ENCODE peak calls at places on chromosomes 13 and 19, in seven cellular contexts. N, P, L, Y, T, W and H are unnamed samples.

GRCh38 chr19:38993271-38993670 is 17.7 kb upstream of the FBXO17 start:
- DNase-seq in N (peak), Y (peak), T (no peak), W (no peak), P (peak), L (no peak), H (no peak)

GRCh38 chr13:95502216-95502615 is 50.3 kb upstream of the CLDN10 start:
- DNase-seq in Y (no peak), W (no peak), P (no peak), N (no peak), L (no peak), T (no peak), H (no peak)

GRCh38 chr13:112898786-112899617 is 70.0 kb upstream of the MCF2L start:
- DNase-seq in P (no peak), Y (no peak), W (no peak), L (no peak), N (no peak), T (no peak), H (no peak)

GRCh38 chr13:94620286-94620896 is 18.7 kb downstream of the GPR180 start:
- DNase-seq in T (peak), N (peak), Y (peak), W (peak), P (no peak), L (no peak), H (peak)

GRCh38 chr13:97003071-97003470 is 8.8 kb upstream of the OXGR1 start:
- DNase-seq in L (no peak), T (no peak), N (peak), W (no peak), P (no peak), Y (no peak), H (no peak)

GRCh38 chr13:110338441-110339101 is 31.5 kb downstream of the COL4A2 start:
- DNase-seq in L (no peak), W (no peak), N (peak), P (no peak), Y (no peak), T (no peak), H (no peak)

GRCh38 chr13:40667622-40667978 is 1.2 kb upstream of the FOXO1 start:
- DNase-seq in Y (no peak), N (no peak), P (peak), W (no peak), L (no peak), T (peak), H (no peak)

GRCh38 chr19:54077334-54077733 is 3.8 kb downstream of the TARM1 start:
- DNase-seq in Y (no peak), P (no peak), L (no peak), N (no peak), W (no peak), T (no peak), H (no peak)

GRCh38 chr19:31718898-31719297 is 369.7 kb upstream of the TSHZ3 start:
- DNase-seq in N (no peak), T (no peak), Y (no peak), W (no peak), L (no peak), P (no peak), H (no peak)

GRCh38 chr19:5218963-5219530 is 121.6 kb downstream of the PTPRS start:
- DNase-seq in N (no peak), T (no peak), P (no peak), L (no peak), Y (no peak), W (no peak), H (no peak)

GRCh38 chr19:17424743-17425365 is 5.0 kb downstream of the MVB12A start:
- DNase-seq in N (peak), Y (peak), T (peak), P (no peak), W (peak), L (no peak), H (peak)

GRCh38 chr13:27425918-27426630 is 1.7 kb downstream of the GTF3A start:
- DNase-seq in Y (peak), P (peak), W (peak), T (peak), N (peak), L (peak), H (peak)

GRCh38 chr13:74450976-74451375 is 316.8 kb upstream of the KLF12 start:
- DNase-seq in N (no peak), L (no peak), W (no peak), T (no peak), P (no peak), Y (no peak), H (no peak)

GRCh38 chr19:50720181-50720920 is 749 bp upstream of the SHANK1 start:
- DNase-seq in P (no peak), L (no peak), N (no peak), W (no peak), T (no peak), Y (no peak), H (no peak)

GRCh38 chr19:5003781-5004180 is 34.9 kb downstream of the KDM4B start:
- DNase-seq in L (no peak), Y (no peak), W (no peak), N (no peak), P (no peak), T (no peak), H (no peak)

GRCh38 chr13:75079226-75079625 is 402.7 kb downstream of the TBC1D4 start:
- DNase-seq in N (peak), L (no peak), Y (peak), P (no peak), W (no peak), T (no peak), H (no peak)

GRCh38 chr13:113630296-113630695 is 27.7 kb downstream of the ATP4B start:
- DNase-seq in N (no peak), T (no peak), W (no peak), Y (no peak), L (no peak), P (no peak), H (no peak)

GRCh38 chr19:16159655-16160054 is 13.7 kb downstream of the CIB3 start:
- DNase-seq in T (no peak), N (no peak), P (no peak), L (no peak), Y (no peak), W (no peak), H (no peak)
- TF ChIP-seq CTCF in T (no peak), N (no peak), P (no peak), L (no peak), Y (no peak), W (no peak), H (no peak)

DNA sequence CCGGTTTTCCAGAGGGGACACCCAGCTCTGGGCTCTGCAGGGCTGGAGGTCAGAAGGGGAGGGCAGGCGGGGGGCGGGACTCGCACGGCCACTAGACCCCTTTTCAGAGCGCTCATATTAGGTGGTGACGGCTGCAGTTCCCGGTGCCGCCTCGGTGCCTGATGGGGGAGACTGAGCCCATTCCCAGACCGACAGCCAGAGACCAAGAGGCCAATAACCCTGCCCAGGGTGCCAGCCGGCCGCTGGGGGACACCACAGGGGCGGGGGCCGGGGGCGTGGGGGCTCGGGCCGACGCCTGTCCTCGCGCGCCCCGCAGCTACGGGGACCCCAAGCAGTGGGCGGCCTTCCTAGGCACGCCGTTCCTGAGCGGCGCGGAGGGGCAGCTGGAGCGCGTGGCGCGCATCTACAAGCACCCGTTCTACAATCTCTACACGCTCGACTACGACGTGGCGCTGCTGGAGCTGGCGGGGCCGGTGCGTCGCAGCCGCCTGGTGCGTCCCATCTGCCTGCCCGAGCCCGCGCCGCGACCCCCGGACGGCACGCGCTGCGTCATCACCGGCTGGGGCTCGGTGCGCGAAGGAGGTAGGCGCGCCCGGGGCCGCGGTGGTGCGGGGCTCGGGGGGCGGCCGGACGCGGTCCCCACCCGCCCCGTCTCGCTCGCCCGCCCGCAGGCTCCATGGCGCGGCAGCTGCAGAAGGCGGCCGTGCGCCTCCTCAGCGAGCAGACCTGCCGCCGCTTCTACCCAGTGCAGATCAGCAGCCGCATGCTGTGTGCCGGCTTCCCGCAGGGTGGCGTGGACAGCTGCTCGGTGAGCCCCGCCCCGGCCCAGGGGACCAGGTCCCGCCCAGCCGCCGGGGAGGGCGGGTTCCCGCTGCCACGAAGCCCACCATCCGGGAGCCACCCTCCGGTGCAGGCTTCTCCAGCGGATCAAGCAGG is 2.4 kb downstream of the TIMM13 start:
- DNase-seq in Y (no peak), T (peak), L (peak), P (no peak), W (no peak), N (peak), H (peak)
- TF ChIP-seq CTCF in Y (no peak), T (peak), L (peak), P (no peak), W (no peak), N (peak), H (peak)

DNA sequence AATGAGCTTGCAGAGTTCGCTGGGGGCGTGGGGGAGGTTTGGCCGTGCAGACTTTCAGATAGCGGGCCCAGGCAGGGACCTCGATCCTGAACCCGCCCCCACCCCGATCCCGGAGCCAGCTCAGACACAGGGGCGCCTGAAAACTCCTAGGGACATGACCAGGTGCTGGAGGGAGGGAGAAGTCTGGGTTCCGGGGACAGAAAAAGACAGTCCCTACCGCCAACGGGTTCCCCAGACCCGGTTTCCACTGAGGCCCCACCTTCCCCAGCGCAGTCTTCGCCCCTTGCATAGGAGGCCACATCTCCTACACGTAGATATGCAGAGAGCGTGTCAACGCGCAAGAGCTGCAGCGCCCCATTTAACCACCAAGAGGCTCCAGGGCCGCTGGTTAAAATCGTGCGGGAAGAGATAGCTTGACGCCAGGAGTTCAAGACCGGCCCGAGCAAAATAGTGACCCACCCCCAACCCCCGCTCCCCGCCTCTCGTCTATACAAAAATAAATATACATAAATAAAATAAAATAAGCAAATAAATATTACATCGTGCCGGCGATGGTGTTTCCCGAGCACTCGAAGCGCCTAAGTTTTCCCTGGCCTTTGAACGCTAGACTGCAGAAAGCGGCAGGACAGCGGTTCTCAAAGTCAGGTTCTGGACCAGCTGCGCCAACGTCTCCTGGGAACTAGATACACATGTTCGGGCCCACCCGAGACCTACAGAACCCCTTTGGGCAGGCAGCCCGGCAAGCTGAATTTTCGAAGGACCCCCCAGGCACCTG is 8.3 kb downstream of the CCDC8 start:
- DNase-seq in T (peak), N (peak), W (no peak), Y (no peak), P (no peak), L (no peak), H (no peak)
- TF ChIP-seq CTCF in T (peak), N (peak), W (no peak), Y (no peak), P (no peak), L (peak), H (no peak)

DNA sequence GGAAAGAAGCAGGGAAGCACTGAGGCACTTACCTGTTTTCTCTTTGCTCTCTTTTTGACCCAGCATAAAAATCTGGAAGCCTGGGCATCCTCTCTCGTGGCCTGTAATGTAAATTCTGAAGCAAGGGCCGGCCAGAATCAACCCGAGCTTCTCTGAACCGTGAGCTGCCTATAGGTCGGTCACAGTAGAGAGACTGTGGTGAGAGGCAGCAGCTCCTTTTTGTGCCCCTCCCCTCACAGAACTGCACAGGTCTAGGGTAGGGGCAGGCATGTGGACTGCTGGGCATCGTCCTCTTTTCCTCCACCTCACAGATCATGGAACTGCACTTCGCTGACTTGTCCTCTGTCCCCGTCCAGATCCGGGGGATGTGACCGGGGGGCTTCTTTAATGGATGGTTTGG is 12.5 kb downstream of the FAM124A start:
- DNase-seq in Y (no peak), N (no peak), W (no peak), T (peak), L (no peak), P (no peak), H (no peak)
- TF ChIP-seq CTCF in Y (no peak), N (no peak), W (no peak), T (no peak), L (no peak), P (no peak), H (no peak)

GRCh38 chr13:103510007-103510406 is 443.8 kb upstream of the SLC10A2 start:
- DNase-seq in W (no peak), N (no peak), P (no peak), L (no peak), T (no peak), Y (no peak), H (no peak)
- TF ChIP-seq CTCF in W (no peak), N (no peak), P (no peak), L (no peak), T (peak), Y (no peak), H (peak)

GRCh38 chr13:51432576-51432975 is 20.3 kb downstream of the INTS6 start:
- DNase-seq in T (no peak), Y (no peak), L (no peak), P (no peak), W (no peak), N (no peak), H (no peak)
- TF ChIP-seq CTCF in T (no peak), Y (no peak), L (peak), P (no peak), W (no peak), N (no peak), H (no peak)

GRCh38 chr19:33132425-33132824 is 511 bp downstream of the WDR88 start:
- DNase-seq in L (no peak), N (no peak), Y (no peak), W (no peak), P (no peak), T (peak), H (peak)

GRCh38 chr19:33132021-33132420 is at the start of gene WDR88:
- DNase-seq in N (no peak), P (no peak), T (no peak), Y (no peak), W (no peak), L (no peak), H (no peak)

GRCh38 chr19:33130433-33130832 is 1.5 kb upstream of the WDR88 start:
- DNase-seq in L (no peak), N (no peak), T (no peak), P (no peak), Y (no peak), W (no peak), H (no peak)

GRCh38 chr19:33134571-33135041 is 2.7 kb downstream of the WDR88 start:
- DNase-seq in T (peak), Y (no peak), P (no peak), N (no peak), L (no peak), W (peak), H (no peak)

DNA sequence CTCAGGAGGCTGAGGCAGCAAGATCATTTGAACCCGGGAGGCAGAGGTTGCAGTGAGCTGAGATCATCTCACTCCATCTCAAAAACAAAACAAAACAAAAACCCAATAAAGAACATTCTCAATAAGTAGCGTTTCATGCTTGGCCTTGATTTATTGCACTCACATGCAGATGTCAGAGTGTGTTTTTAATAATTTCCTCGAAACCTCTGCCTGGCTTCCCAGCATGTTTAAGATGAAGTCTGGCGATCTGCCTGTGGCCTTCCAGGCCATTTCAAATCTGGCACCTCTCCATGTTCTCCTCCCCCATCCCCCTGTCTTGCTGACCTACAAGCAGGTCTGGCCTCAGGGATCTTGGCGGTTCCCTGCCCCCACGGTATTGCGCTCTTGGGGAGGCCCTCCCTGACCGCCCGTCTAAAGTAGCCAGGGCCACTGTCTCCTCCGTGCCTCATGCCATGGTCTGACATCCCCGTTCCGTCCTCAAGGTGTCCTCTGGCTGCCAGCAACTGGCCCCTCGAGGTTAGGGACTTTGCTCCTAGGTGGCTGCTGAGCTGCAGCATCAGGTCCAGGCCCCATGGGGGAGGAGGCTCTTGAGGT is 1.6 kb downstream of the WDR88 start:
- DNase-seq in T (peak), W (no peak), N (peak), P (no peak), L (no peak), Y (no peak), H (no peak)
- TF ChIP-seq CTCF in T (peak), W (no peak), N (no peak), P (no peak), L (no peak), Y (no peak), H (no peak)

DNA sequence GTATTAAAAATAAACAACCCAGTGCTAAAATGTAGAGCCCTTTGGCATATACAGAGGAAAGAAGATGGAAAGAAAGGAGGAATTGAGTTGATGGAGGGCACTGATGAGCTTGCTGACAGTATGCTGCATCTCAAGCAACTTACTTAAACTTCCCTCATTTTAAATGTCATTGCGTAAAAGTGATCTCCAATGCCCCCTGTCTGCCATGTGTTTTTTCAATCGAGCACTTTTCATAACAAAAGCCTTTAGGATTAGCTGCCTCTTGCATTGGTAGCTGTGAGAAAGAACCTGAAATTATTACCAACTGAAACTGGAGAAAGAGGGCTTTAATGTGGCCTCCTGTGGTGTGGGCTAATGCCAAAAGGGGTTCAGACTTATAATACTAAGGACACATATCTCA is 541.6 kb downstream of the SUCLA2 start:
- DNase-seq in Y (peak), T (no peak), W (no peak), P (no peak), N (peak), L (no peak), H (no peak)
- TF ChIP-seq CTCF in Y (no peak), T (peak), W (no peak), P (no peak), N (peak), L (peak), H (no peak)